ENCODE peak calls at places on chromosomes 11 and 22, in ten cellular contexts. T is sigmoid colon, C is left ventricle myocardium inferior, B is stomach, O is A549, R is Karpas-422, H is ovary, I is PC-3, Y is SK-N-SH, G is astrocyte. M is an unnamed sample. For H3K4me1, the result is how much of the 10 kb centered on the place peaks cover.

GRCh38 chr11:45929486-45930030 is 7.1 kb downstream of the LARGE2 start:
- DNase-seq in Y (no peak), T (no peak), O (no peak), B (no peak), I (no peak), G (no peak), H (no peak), R (no peak), C (no peak), M (peak)

GRCh38 chr11:74726547-74727182 is 4.6 kb downstream of the CHRDL2 start:
- DNase-seq in H (peak), I (peak), C (peak), O (peak), G (peak), T (peak), Y (peak), B (peak), R (peak), M (peak)

GRCh38 chr11:58549644-58550043 is 26.0 kb downstream of the LPXN start:
- DNase-seq in O (no peak), T (no peak), R (no peak), C (peak), G (no peak), H (no peak), Y (no peak), B (no peak), I (no peak), M (no peak)

GRCh38 chr22:50186789-50187523 is 1.2 kb downstream of the TRABD start:
- DNase-seq in B (peak), R (peak), H (no peak), I (peak), T (no peak), G (no peak), Y (no peak), C (no peak), O (no peak), M (no peak)

GRCh38 chr11:19924321-19925115 is 211.9 kb downstream of the NAV2 start:
- DNase-seq in R (no peak), H (no peak), B (no peak), C (no peak), T (no peak), Y (no peak), I (no peak), O (no peak), G (peak), M (no peak)

GRCh38 chr11:32489464-32489863 is 54.1 kb upstream of the WT1 start:
- DNase-seq in Y (no peak), C (no peak), G (no peak), I (no peak), T (no peak), B (no peak), O (peak), H (no peak), R (no peak), M (no peak)

GRCh38 chr11:71580057-71581003 is 2.3 kb downstream of the KRTAP5-11 start:
- DNase-seq in O (peak), R (peak), T (peak), I (peak), B (peak), H (peak), G (peak), C (peak), Y (peak), M (no peak)

GRCh38 chr11:102279641-102280170 is 37.6 kb upstream of the BIRC3 start:
- DNase-seq in I (peak), O (peak), B (no peak), C (no peak), Y (no peak), G (peak), H (no peak), T (no peak), R (no peak), M (no peak)

GRCh38 chr22:22196018-22196533 is 48.5 kb upstream of the VPREB1 start:
- DNase-seq in I (no peak), R (peak), H (no peak), T (no peak), Y (no peak), B (no peak), C (no peak), G (no peak), O (no peak), M (no peak)

GRCh38 chr11:17163296-17163695 is 44.5 kb downstream of the PIK3C2A start:
- DNase-seq in R (no peak), I (no peak), C (no peak), O (no peak), G (no peak), H (no peak), Y (no peak), T (no peak), B (no peak), M (no peak)

GRCh38 chr11:95487391-95487790 is 256.4 kb upstream of the SESN3 start:
- DNase-seq in C (no peak), H (no peak), R (no peak), B (no peak), I (no peak), T (no peak), O (no peak), Y (no peak), G (no peak), M (no peak)

GRCh38 chr11:76781861-76782500 is 1.2 kb upstream of the TSKU start:
- DNase-seq in H (no peak), B (no peak), T (no peak), C (no peak), I (no peak), O (no peak), Y (no peak), G (no peak), R (no peak), M (no peak)

GRCh38 chr11:27524155-27524554 is 17.6 kb upstream of the LIN7C start:
- DNase-seq in C (no peak), Y (peak), O (peak), T (no peak), G (peak), B (no peak), R (peak), H (no peak), I (peak), M (no peak)

GRCh38 chr11:8768625-8769333 is 86.2 kb downstream of the RPL27A start:
- DNase-seq in O (peak), T (no peak), G (peak), R (no peak), B (peak), Y (no peak), C (peak), I (peak), H (no peak), M (no peak)

GRCh38 chr11:6438979-6439571 is 1.7 kb downstream of the HPX start:
- DNase-seq in I (peak), B (peak), H (no peak), O (peak), Y (peak), G (peak), T (no peak), C (no peak), R (peak), M (no peak)

GRCh38 chr22:47901911-47902310 is 1139.5 kb downstream of the TBC1D22A start:
- DNase-seq in Y (no peak), C (no peak), R (no peak), H (no peak), G (no peak), B (no peak), O (no peak), I (no peak), T (no peak), M (no peak)

GRCh38 chr11:83249972-83250593 is 36.1 kb downstream of the CCDC90B start:
- DNase-seq in Y (peak), R (peak), H (no peak), I (peak), C (no peak), B (no peak), O (peak), G (no peak), T (no peak), M (no peak)

GRCh38 chr11:124751741-124752470 is at the start of gene VSIG2:
- DNase-seq in R (no peak), Y (peak), H (no peak), C (no peak), I (no peak), O (no peak), G (no peak), B (peak), T (no peak), M (peak)

GRCh38 chr11:7605544-7605943 is 67.8 kb downstream of the CYB5R2 start:
- DNase-seq in C (no peak), R (no peak), I (peak), Y (no peak), B (peak), H (no peak), O (peak), T (no peak), G (peak), M (no peak)

GRCh38 chr11:46351148-46351547 is 3.9 kb downstream of the DGKZ start:
- DNase-seq in B (no peak), I (no peak), O (no peak), R (no peak), H (no peak), Y (no peak), C (no peak), T (no peak), G (no peak), M (no peak)

GRCh38 chr11:99535406-99535805 is 514.7 kb downstream of the CNTN5 start:
- DNase-seq in G (no peak), H (no peak), Y (no peak), I (no peak), O (no peak), B (no peak), R (no peak), T (no peak), C (no peak), M (no peak)

GRCh38 chr11:110453684-110454354 is 24.1 kb downstream of the FDX1 start:
- DNase-seq in R (no peak), T (no peak), O (no peak), H (no peak), Y (no peak), G (no peak), C (no peak), I (no peak), B (no peak), M (no peak)

GRCh38 chr11:125942276-125942611 is 3.6 kb upstream of the VSIG10L2 start:
- DNase-seq in Y (no peak), G (no peak), B (no peak), C (no peak), T (no peak), O (no peak), R (no peak), H (no peak), I (no peak), M (no peak)

GRCh38 chr11:30585067-30585891 is 874 bp downstream of the MPPED2 start:
- DNase-seq in Y (peak), I (no peak), H (no peak), O (no peak), G (no peak), B (peak), R (no peak), C (peak), T (peak), M (peak)

DNA sequence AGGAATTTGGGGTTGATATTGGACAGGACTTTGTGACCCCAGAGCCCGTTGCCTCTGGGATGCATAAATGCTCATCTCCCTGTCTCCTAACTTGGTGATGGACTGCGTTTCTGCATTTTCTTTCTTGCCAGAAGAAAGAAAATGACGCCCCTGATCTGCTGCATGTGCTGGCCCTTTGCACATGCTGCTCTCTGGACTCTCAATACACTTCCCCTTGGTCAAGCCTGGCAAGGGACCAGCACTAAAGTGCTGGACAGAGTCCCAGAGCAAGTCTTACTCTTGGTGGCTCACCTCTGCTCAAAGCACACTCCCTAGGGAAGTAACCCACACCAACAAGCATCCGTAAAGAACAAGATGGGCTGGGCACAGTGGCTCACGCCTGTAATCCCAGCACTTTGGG is 40.7 kb downstream of the MYH9 start:
- DNase-seq in R (no peak), O (no peak), B (peak), H (no peak), T (no peak), G (no peak), C (no peak), Y (no peak), I (no peak), M (no peak)
- H3K4me1 ChIP-seq in R (under half), O (half or more), B (half or more), H (under half), T (under half), G (half or more), C (half or more), Y (under half), I (under half), M (half or more)

GRCh38 chr11:2685566-2686359 is 14.0 kb downstream of the KCNQ1OT1 start:
- DNase-seq in T (peak), O (no peak), H (peak), C (no peak), I (no peak), B (no peak), Y (no peak), G (no peak), R (no peak), M (peak)
- H3K4me1 ChIP-seq in T (under half), O (under half), H (under half), C (under half), I (under half), B (half or more), Y (under half), G (under half), R (half or more), M (under half)

GRCh38 chr22:45239378-45240136 is 1.1 kb downstream of the KIAA0930 start:
- DNase-seq in C (no peak), H (no peak), B (no peak), O (no peak), G (no peak), I (no peak), Y (peak), R (peak), T (no peak), M (no peak)
- H3K4me1 ChIP-seq in C (under half), H (under half), B (half or more), O (under half), G (under half), I (under half), Y (under half), R (half or more), T (under half), M (under half)

DNA sequence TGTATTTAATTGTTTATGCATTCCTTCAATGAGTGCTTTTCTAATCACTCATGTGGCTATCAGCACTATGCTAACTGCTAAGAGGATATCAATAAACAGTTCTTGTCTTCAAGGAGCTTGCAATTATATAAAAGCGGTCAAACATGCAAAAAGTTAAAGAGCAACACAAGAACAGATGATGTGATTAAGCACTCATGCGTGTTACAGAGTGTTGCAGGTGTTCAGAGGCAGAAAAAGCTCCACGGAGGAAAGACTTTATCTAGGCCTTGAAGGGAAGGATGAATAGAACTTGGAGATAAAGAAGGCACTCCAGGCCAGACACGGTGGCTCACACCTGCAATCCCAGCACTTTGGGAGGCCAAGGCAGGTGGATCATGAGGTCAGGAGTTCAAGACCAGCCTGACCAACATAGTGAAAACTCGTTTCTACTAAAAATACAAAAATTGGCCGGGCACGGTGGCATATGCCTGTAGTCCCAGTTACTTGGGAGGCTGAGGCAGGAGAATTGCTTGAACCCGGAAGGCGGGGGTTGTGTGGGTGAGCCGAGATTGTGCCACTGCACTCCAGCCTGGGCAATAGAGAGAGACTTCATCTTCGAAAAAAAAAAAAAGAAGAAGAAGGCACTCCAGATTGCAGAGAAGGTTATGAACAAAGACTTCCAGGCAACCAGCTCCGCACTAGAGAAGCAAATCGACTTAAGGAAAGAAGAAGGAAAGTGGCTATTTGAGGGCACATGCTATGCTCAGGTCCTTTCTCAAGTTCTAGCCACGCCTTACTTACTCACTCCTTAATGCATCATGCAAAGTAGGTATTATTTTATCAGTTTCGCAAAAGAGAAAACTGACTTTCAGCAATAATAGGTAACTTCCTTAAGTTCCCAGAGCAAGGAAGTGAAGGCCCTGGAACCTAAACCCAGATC is 13.8 kb downstream of the CD3E start:
- DNase-seq in T (no peak), Y (no peak), I (peak), C (no peak), R (peak), H (no peak), G (no peak), O (no peak), B (no peak), M (peak)
- H3K4me1 ChIP-seq in T (under half), Y (under half), I (half or more), C (under half), R (half or more), H (under half), G (under half), O (under half), B (half or more), M (under half)

GRCh38 chr22:36344106-36344827 is 43.5 kb downstream of the MYH9 start:
- DNase-seq in I (no peak), Y (no peak), T (no peak), G (no peak), B (no peak), C (no peak), R (no peak), H (no peak), O (no peak), M (no peak)
- H3K4me1 ChIP-seq in I (under half), Y (under half), T (under half), G (half or more), B (half or more), C (half or more), R (under half), H (under half), O (half or more), M (half or more)

DNA sequence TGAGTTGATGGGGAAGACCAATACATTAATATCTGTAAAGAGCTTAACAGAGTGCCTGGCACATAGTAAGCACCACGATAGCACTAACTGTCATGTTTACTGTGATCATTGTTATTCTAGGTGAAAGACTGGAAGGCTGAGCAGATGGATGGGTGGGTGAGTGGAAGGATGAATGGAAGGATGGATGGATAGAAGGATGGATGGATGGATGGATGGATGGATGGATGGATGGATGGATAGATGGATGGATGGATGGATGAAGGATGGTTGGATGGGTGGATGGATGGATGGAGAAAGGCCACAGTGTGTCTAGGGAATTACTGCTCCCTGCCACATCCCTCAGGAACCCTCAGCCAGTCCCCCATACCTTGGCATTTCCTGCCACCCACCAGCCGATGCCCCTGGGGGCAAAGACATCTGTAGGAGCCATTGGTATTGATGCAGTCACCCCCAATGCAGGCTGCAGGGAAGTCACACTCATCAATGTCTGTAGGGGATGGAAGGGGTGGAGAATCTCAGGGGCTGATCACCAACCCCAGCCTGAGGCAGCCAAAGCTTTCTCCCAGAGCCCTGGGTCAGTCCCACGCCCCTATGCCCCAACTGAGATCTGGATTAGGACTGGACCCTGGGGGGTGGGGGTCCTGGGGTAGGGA is 15.3 kb downstream of the LTBP3 start:
- DNase-seq in O (no peak), Y (no peak), G (no peak), R (no peak), T (no peak), B (no peak), I (no peak), C (no peak), H (no peak), M (no peak)
- H3K4me1 ChIP-seq in O (under half), Y (under half), G (under half), R (under half), T (under half), B (under half), I (under half), C (under half), H (under half), M (under half)

DNA sequence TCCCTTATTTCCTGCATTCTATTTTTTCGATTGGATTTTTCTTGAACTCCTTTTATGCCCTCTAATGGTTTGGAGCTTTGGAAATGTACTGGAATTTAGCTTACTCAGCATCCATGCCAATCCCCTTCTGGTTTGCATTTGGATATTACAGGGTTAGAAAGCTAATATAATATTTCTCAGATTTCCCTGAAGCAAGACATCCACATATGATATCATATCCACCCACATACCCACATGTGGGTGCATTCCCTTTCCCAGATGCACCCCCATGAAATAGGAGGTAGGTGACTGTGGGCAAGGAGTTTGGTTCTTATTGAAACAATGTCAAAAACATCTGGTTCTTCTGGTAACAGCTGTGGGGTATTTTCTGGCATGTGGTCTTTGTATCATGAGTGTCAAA is 32.8 kb upstream of the DDX10 start:
- DNase-seq in C (no peak), B (no peak), O (no peak), I (no peak), T (no peak), Y (peak), G (no peak), H (no peak), R (no peak), M (no peak)
- H3K4me1 ChIP-seq in C (under half), B (under half), O (under half), I (under half), T (under half), Y (under half), G (under half), H (under half), R (under half), M (under half)

GRCh38 chr22:19848298-19849224 is 6.1 kb downstream of the GNB1L start:
- DNase-seq in H (no peak), R (no peak), T (peak), G (no peak), Y (no peak), B (peak), C (no peak), I (peak), O (peak), M (peak)

GRCh38 chr22:19852177-19852781 is 2.4 kb downstream of the GNB1L start:
- DNase-seq in B (no peak), R (no peak), C (no peak), I (no peak), G (no peak), O (no peak), T (peak), Y (no peak), H (no peak), M (no peak)

GRCh38 chr22:19850482-19851109 is 4.1 kb downstream of the GNB1L start:
- DNase-seq in Y (no peak), T (no peak), O (no peak), H (no peak), C (no peak), G (no peak), R (no peak), I (no peak), B (no peak), M (no peak)

GRCh38 chr22:19851291-19852176 is 3.1 kb downstream of the GNB1L start:
- DNase-seq in C (no peak), I (no peak), T (no peak), Y (no peak), R (no peak), O (no peak), H (no peak), B (no peak), G (no peak), M (peak)

DNA sequence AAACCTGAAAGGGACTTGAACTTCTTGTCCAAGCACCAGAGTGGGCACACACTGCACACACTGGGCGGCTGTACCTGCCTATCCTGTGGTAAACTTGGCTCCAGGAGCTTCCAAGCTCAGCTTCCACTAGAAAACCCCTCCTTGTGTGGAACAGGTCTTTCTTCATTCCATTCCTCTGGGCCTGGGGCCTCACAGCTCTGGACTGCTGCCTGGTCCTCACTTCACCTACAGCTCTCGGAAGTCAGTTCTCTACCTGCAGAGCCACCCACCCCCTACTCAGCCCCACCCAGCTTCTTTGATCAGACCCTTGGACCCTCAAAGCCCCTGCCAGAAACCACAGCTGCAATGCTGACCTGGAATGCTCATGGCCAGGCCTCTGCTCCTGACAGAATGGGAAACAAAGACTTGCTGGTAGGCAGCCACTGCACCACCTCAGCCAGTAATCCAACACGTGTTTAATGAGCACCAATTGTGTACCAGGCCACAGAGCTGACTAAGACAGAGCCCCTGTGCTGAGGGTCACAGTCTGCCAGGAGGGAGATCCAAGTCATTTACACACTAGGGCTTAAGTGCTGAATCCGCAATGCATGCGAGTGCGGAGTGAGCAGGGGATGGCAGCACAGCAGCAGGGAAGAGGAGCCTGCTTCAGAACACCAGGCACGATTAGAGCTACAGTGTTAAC is 4.7 kb downstream of the GNB1L start:
- DNase-seq in I (peak), B (peak), Y (no peak), O (no peak), R (no peak), C (no peak), T (peak), H (no peak), G (no peak), M (peak)
- H3K4me1 ChIP-seq in I (half or more), B (half or more), Y (under half), O (under half), R (under half), C (under half), T (under half), H (under half), G (under half), M (half or more)

M was measured in upper lobe of right lung.